ENCODE peak calls at places on chromosomes 11 and 22, in five cellular contexts. One of them, this sample, is unnamed.

GRCh38 chr11:65355776-65356393 is 1.3 kb downstream of the TIGD3 start:
- DNase-seq in dorsolateral prefrontal cortex: peak; percentile 32
- DNase-seq in GM23338: peak; percentile 75
- DNase-seq in tibial artery: no peak
- DNase-seq in foreskin fibroblast: peak; percentile 73
- DNase-seq in this sample: peak; percentile 45

GRCh38 chr11:57459112-57460016 is 964 bp upstream of the RTN4RL2 start:
- DNase-seq in dorsolateral prefrontal cortex: no peak
- DNase-seq in GM23338: peak; percentile 58
- DNase-seq in tibial artery: no peak
- DNase-seq in foreskin fibroblast: peak; percentile 48
- DNase-seq in this sample: no peak

GRCh38 chr22:50318356-50318697 is 8.5 kb downstream of the DENND6B start:
- DNase-seq in dorsolateral prefrontal cortex: no peak
- DNase-seq in GM23338: no peak
- DNase-seq in tibial artery: no peak
- DNase-seq in foreskin fibroblast: no peak
- DNase-seq in this sample: no peak

GRCh38 chr11:102494216-102494615 is 36.3 kb downstream of the MMP7 start:
- DNase-seq in dorsolateral prefrontal cortex: no peak
- DNase-seq in GM23338: no peak
- DNase-seq in tibial artery: no peak
- DNase-seq in foreskin fibroblast: peak; percentile 38
- DNase-seq in this sample: peak; percentile 76

GRCh38 chr11:73478737-73479347 is 102.6 kb downstream of the RELT start:
- DNase-seq in dorsolateral prefrontal cortex: no peak
- DNase-seq in GM23338: peak; percentile 81
- DNase-seq in tibial artery: no peak
- DNase-seq in foreskin fibroblast: peak; percentile 70
- DNase-seq in this sample: peak; percentile 37

GRCh38 chr11:94599510-94599909 is 32.3 kb downstream of the PIWIL4 start:
- DNase-seq in dorsolateral prefrontal cortex: no peak
- DNase-seq in GM23338: no peak
- DNase-seq in tibial artery: no peak
- DNase-seq in foreskin fibroblast: no peak
- DNase-seq in this sample: no peak

GRCh38 chr11:2591805-2592204 is 108.0 kb downstream of the KCNQ1OT1 start:
- DNase-seq in dorsolateral prefrontal cortex: no peak
- DNase-seq in GM23338: no peak
- DNase-seq in tibial artery: no peak
- DNase-seq in foreskin fibroblast: no peak
- DNase-seq in this sample: no peak

GRCh38 chr11:70073881-70074371 is 4.2 kb upstream of the ANO1 start:
- DNase-seq in dorsolateral prefrontal cortex: no peak
- DNase-seq in GM23338: peak; percentile 41
- DNase-seq in tibial artery: no peak
- DNase-seq in foreskin fibroblast: no peak
- DNase-seq in this sample: no peak

GRCh38 chr22:19927696-19928095 is 13.9 kb upstream of the COMT start:
- DNase-seq in dorsolateral prefrontal cortex: no peak
- DNase-seq in GM23338: no peak
- DNase-seq in tibial artery: no peak
- DNase-seq in foreskin fibroblast: no peak
- DNase-seq in this sample: no peak

GRCh38 chr11:1410366-1411291 is 20.9 kb downstream of the BRSK2 start:
- DNase-seq in dorsolateral prefrontal cortex: peak; percentile 57
- DNase-seq in GM23338: peak; percentile 44
- DNase-seq in tibial artery: no peak
- DNase-seq in foreskin fibroblast: no peak
- DNase-seq in this sample: no peak

GRCh38 chr11:45393334-45393733 is 107.2 kb upstream of the SYT13 start:
- DNase-seq in dorsolateral prefrontal cortex: no peak
- DNase-seq in GM23338: no peak
- DNase-seq in tibial artery: no peak
- DNase-seq in foreskin fibroblast: no peak
- DNase-seq in this sample: no peak

GRCh38 chr11:2700415-2701211 is 819 bp upstream of the KCNQ1OT1 start:
- DNase-seq in dorsolateral prefrontal cortex: peak; percentile 56
- DNase-seq in GM23338: peak; percentile 74
- DNase-seq in tibial artery: peak; percentile 63
- DNase-seq in foreskin fibroblast: peak; percentile 71
- DNase-seq in this sample: peak; percentile 20

GRCh38 chr22:44202261-44202789 is 21.6 kb downstream of the PARVG start:
- DNase-seq in dorsolateral prefrontal cortex: no peak
- DNase-seq in GM23338: no peak
- DNase-seq in tibial artery: no peak
- DNase-seq in foreskin fibroblast: peak; percentile 59
- DNase-seq in this sample: peak; percentile 53

GRCh38 chr22:28969401-28970168 is 86.2 kb downstream of the ZNRF3 start:
- DNase-seq in dorsolateral prefrontal cortex: no peak
- DNase-seq in GM23338: no peak
- DNase-seq in tibial artery: no peak
- DNase-seq in foreskin fibroblast: peak; percentile 37
- DNase-seq in this sample: no peak

GRCh38 chr11:121300313-121300971 is 7.9 kb downstream of the SC5D start:
- DNase-seq in dorsolateral prefrontal cortex: no peak
- DNase-seq in GM23338: no peak
- DNase-seq in tibial artery: no peak
- DNase-seq in foreskin fibroblast: no peak
- DNase-seq in this sample: peak; percentile 10

GRCh38 chr11:31875861-31876625 is 64.9 kb upstream of the PAX6 start:
- DNase-seq in dorsolateral prefrontal cortex: no peak
- DNase-seq in GM23338: peak; percentile 64
- DNase-seq in tibial artery: no peak
- DNase-seq in foreskin fibroblast: no peak
- DNase-seq in this sample: no peak

GRCh38 chr22:22880645-22881044 is 7.0 kb upstream of the IGLL5 start:
- DNase-seq in dorsolateral prefrontal cortex: no peak
- DNase-seq in GM23338: no peak
- DNase-seq in tibial artery: no peak
- DNase-seq in foreskin fibroblast: no peak
- DNase-seq in this sample: no peak

GRCh38 chr22:23098718-23099524 is 28.6 kb downstream of the GNAZ start:
- DNase-seq in dorsolateral prefrontal cortex: peak; percentile 48
- DNase-seq in GM23338: no peak
- DNase-seq in tibial artery: peak; percentile 29
- DNase-seq in foreskin fibroblast: no peak
- DNase-seq in this sample: no peak

GRCh38 chr11:65274734-65275682 is 13.2 kb downstream of the POLA2 start:
- DNase-seq in dorsolateral prefrontal cortex: peak; percentile 65
- DNase-seq in GM23338: peak; percentile 83
- DNase-seq in tibial artery: peak; percentile 78
- DNase-seq in foreskin fibroblast: peak; percentile 98
- DNase-seq in this sample: peak; percentile 95

GRCh38 chr22:41203118-41203517 is 2.0 kb upstream of the L3MBTL2 start:
- DNase-seq in dorsolateral prefrontal cortex: no peak
- DNase-seq in GM23338: no peak
- DNase-seq in tibial artery: no peak
- DNase-seq in foreskin fibroblast: no peak
- DNase-seq in this sample: no peak

GRCh38 chr22:19346677-19347265 is 55.3 kb upstream of the CLTCL1 start:
- DNase-seq in dorsolateral prefrontal cortex: no peak
- DNase-seq in GM23338: no peak
- DNase-seq in tibial artery: no peak
- DNase-seq in foreskin fibroblast: no peak
- DNase-seq in this sample: no peak

This sample was measured in LHCN-M2.